ENCODE peak calls at places on chromosomes 4 and X, in seven cellular contexts. G is RWPE1, D is AG09319, M is vagina, S is heart right ventricle, R is astrocyte of the cerebellum, B is nephron progenitor cell. W is an unnamed sample.
A peak's percentile ranks its signal among the peaks of the same experiment; 100 is the strongest.

GRCh38 chr4:69057620-69058409 is 38.5 kb upstream of the UGT2B7 start:
- DNase-seq in G (no peak), D (no peak), M (no peak), S (no peak), R (no peak), B (no peak), W (no peak)

GRCh38 chr4:65624651-65625050 is 45.6 kb downstream of the EPHA5 start:
- DNase-seq in G (no peak), D (no peak), M (no peak), S (no peak), R (no peak), B (no peak), W (no peak)

GRCh38 chr4:117093581-117093980 is 8.2 kb upstream of the TRAM1L1 start:
- DNase-seq in G (no peak), D (no peak), M (no peak), S (no peak), R (no peak), B (no peak), W (no peak)

GRCh38 chr4:102623622-102624021 is 122.5 kb downstream of the NFKB1 start:
- DNase-seq in G (no peak), D (no peak), M (no peak), S (no peak), R (peak; percentile 80), B (no peak), W (peak; percentile 8)

GRCh38 chr4:10706236-10706635 is 21.7 kb upstream of the CLNK start:
- DNase-seq in G (no peak), D (no peak), M (no peak), S (no peak), R (peak; percentile 32), B (no peak), W (no peak)

GRCh38 chr4:185774815-185775684 is 36.9 kb downstream of the SORBS2 start:
- DNase-seq in G (no peak), D (peak; percentile 36), M (no peak), S (peak; percentile 48), R (peak; percentile 86), B (no peak), W (peak; percentile 79)

GRCh38 chrX:131270085-131270484 is 19.0 kb downstream of the IGSF1 start:
- DNase-seq in G (no peak), D (no peak), M (no peak), S (no peak), R (no peak), B (no peak), W (no peak)

GRCh38 chr4:55111601-55112000 is 13.8 kb downstream of the KDR start:
- DNase-seq in G (no peak), D (no peak), M (no peak), S (no peak), R (no peak), B (no peak), W (no peak)

GRCh38 chrX:69152398-69152797 is 12.9 kb downstream of the PJA1 start:
- DNase-seq in G (no peak), D (no peak), M (peak; percentile 72), S (peak; percentile 21), R (no peak), B (no peak), W (peak; percentile 31)

GRCh38 chrX:1466232-1466661 is 13.5 kb upstream of the ASMTL start:
- DNase-seq in G (no peak), D (no peak), M (peak; percentile 81), S (peak; percentile 2), R (no peak), B (no peak), W (no peak)

GRCh38 chrX:120769576-120770341 is 105.9 kb downstream of the CT47B1 start:
- DNase-seq in G (peak; percentile 26), D (peak; percentile 37), M (no peak), S (peak; percentile 4), R (peak; percentile 35), B (no peak), W (peak; percentile 49)

GRCh38 chr4:152660526-152660925 is 19.3 kb downstream of the TMEM154 start:
- DNase-seq in G (no peak), D (no peak), M (no peak), S (no peak), R (no peak), B (no peak), W (no peak)

GRCh38 chrX:43560247-43560946 is 95.7 kb upstream of the MAOA start:
- DNase-seq in G (no peak), D (no peak), M (no peak), S (no peak), R (no peak), B (no peak), W (no peak)

GRCh38 chrX:43556207-43556606 is 99.9 kb upstream of the MAOA start:
- DNase-seq in G (no peak), D (no peak), M (no peak), S (peak; percentile 3), R (no peak), B (no peak), W (no peak)

GRCh38 chrX:43559643-43560042 is 96.5 kb upstream of the MAOA start:
- DNase-seq in G (peak; percentile 20), D (no peak), M (no peak), S (peak; percentile 31), R (peak; percentile 12), B (peak; percentile 50), W (no peak)

GRCh38 chrX:43562372-43562771 is 93.7 kb upstream of the MAOA start:
- DNase-seq in G (no peak), D (no peak), M (no peak), S (no peak), R (no peak), B (no peak), W (no peak)

DNA sequence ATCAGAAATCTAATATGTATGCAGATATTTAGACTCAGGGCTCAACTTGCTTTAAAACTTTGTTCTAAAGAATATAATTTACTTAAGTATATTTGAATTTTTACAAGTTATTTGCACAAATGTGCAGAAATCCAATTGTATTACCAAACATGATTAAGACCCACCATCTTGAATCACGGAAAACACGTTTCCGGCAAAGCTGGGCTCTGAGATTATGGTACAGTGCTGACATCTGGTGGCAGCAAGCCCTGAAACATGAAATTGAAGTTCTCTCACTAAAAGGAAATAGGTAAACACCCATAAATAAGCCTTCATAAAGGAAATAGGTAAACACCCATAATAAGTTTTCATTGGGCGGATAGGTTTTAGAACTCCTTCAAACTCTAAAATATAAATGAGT is 98.3 kb upstream of the MAOA start:
- DNase-seq in G (peak; percentile 39), D (peak; percentile 10), M (no peak), S (peak; percentile 29), R (peak; percentile 23), B (peak; percentile 58), W (peak; percentile 18)
- TF ChIP-seq CTCF in G (peak; percentile 60), D (peak; percentile 63), M (no peak), S (peak; percentile 62), R (peak; percentile 68), B (peak; percentile 73), W (peak; percentile 74)

GRCh38 chr4:3515646-3516045 is 16.6 kb downstream of the LRPAP1 start:
- DNase-seq in G (no peak), D (no peak), M (no peak), S (no peak), R (no peak), B (no peak), W (no peak)

GRCh38 chr4:3516061-3516835 is 16.0 kb downstream of the LRPAP1 start:
- DNase-seq in G (no peak), D (no peak), M (no peak), S (no peak), R (no peak), B (no peak), W (no peak)

GRCh38 chr4:3513807-3514206 is 18.4 kb downstream of the LRPAP1 start:
- DNase-seq in G (no peak), D (no peak), M (no peak), S (no peak), R (no peak), B (no peak), W (no peak)

GRCh38 chr4:3514221-3514780 is 17.9 kb downstream of the LRPAP1 start:
- DNase-seq in G (no peak), D (no peak), M (no peak), S (no peak), R (no peak), B (no peak), W (no peak)

DNA sequence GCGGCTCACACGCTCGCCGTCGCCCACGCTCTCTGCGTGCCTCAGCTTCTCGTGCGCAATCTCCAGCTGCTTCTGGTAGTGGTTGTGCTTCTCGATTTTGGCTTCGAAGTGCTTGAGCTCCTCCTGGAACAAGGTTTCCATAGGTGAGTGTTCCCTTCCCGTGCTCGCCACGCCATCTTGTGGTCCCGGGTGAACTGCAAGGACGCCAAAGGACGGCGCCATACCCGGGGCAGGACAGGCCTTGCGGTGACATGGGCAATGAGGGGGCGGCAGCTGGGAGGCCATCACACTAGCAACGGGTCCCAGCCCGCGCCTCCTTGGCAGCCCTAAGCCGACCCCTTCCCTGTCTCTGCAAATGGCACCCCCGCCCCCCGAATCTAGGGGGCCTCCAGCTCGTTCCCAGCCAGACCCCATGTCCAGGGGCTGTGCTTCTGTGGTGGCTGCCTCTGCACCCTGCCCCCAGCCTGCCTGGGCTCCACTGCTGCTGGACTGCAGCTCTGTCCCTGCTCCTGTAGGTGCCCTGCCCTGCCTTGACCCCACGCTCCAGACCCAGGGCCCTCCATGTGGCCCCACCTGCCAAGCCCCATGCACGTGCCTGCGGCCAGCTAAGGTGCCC is 17.3 kb downstream of the LRPAP1 start:
- DNase-seq in G (no peak), D (no peak), M (no peak), S (no peak), R (no peak), B (peak; percentile 53), W (no peak)
- TF ChIP-seq CTCF in G (no peak), D (no peak), M (no peak), S (peak; percentile 21), R (peak; percentile 34), B (peak; percentile 46), W (peak; percentile 36)

DNA sequence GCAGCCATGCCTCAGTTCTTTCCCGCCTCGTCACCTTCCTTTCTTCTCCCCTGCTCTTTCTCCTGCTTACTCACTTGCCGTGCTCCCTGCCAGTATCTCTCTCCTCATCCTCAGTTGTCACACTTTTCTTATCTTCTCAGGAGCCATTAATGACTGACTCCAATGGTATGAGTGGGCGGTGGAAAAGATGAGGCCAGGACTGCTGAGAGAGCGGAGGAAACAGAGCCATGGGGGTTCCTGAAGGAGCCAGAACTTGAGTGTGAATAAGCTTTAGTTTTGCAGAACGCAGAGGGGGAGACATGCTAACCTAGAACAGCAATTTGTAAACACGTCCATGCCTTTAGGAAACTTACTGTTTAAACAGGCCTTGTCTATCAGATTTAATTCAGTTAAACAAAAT is 126.5 kb downstream of the CHIC2 start:
- DNase-seq in G (no peak), D (no peak), M (no peak), S (no peak), R (peak; percentile 81), B (no peak), W (peak; percentile 85)
- TF ChIP-seq CTCF in G (no peak), D (no peak), M (no peak), S (no peak), R (no peak), B (no peak), W (no peak)

GRCh38 chrX:22088326-22088725 is 56.2 kb downstream of the PHEX start:
- DNase-seq in G (no peak), D (no peak), M (no peak), S (no peak), R (no peak), B (no peak), W (no peak)

GRCh38 chrX:22090181-22090580 is 58.1 kb downstream of the PHEX start:
- DNase-seq in G (no peak), D (no peak), M (no peak), S (no peak), R (no peak), B (no peak), W (no peak)

GRCh38 chrX:22095306-22095705 is 63.2 kb downstream of the PHEX start:
- DNase-seq in G (no peak), D (no peak), M (no peak), S (peak; percentile 6), R (no peak), B (peak; percentile 4), W (no peak)

GRCh38 chrX:22097295-22097694 is 65.2 kb downstream of the PHEX start:
- DNase-seq in G (peak; percentile 9), D (no peak), M (no peak), S (no peak), R (no peak), B (no peak), W (peak; percentile 16)

GRCh38 chrX:22093550-22093949 is 61.4 kb downstream of the PHEX start:
- DNase-seq in G (no peak), D (no peak), M (no peak), S (no peak), R (no peak), B (no peak), W (no peak)
- TF ChIP-seq CTCF in G (no peak), D (no peak), M (no peak), S (no peak), R (no peak), B (no peak), W (no peak)

W was measured in HFFc6.